ENCODE peak calls at places on chromosomes 7 and 10, in nine cellular contexts. M, D, G, Y, C, V, I, B and Z are unnamed samples.

GRCh38 chr10:90751107-90751997 is 106.5 kb downstream of the HTR7 start:
- DNase-seq in V (peak; percentile 12), M (peak; percentile 5), D (peak; percentile 17), B (peak; percentile 4), G (peak; percentile 28), C (peak; percentile 54), I (peak; percentile 46), Y (peak; percentile 32), Z (no peak)

GRCh38 chr10:71731791-71732190 is 12.2 kb upstream of the C10orf105 start:
- DNase-seq in Y (no peak), D (no peak), C (no peak), B (no peak), M (no peak), G (no peak), V (no peak), I (no peak), Z (no peak)

GRCh38 chr7:40057292-40057691 is 77.1 kb downstream of the MPLKIP start:
- DNase-seq in C (no peak), I (no peak), V (no peak), M (no peak), Y (peak; percentile 41), B (no peak), G (no peak), D (no peak), Z (peak; percentile 61)

GRCh38 chr7:42238709-42239395 is 1.8 kb upstream of the GLI3 start:
- DNase-seq in V (peak; percentile 73), Y (peak; percentile 90), M (no peak), I (peak; percentile 8), C (peak; percentile 28), D (no peak), B (no peak), G (no peak), Z (no peak)

GRCh38 chr7:17844514-17845196 is 95.6 kb downstream of the SNX13 start:
- DNase-seq in I (no peak), B (peak; percentile 47), G (no peak), V (no peak), C (no peak), D (no peak), M (no peak), Y (peak; percentile 51), Z (no peak)

GRCh38 chr7:3867847-3868246 is 566.8 kb downstream of the SDK1 start:
- DNase-seq in M (no peak), V (peak; percentile 58), I (no peak), D (no peak), Y (peak; percentile 74), C (no peak), G (no peak), B (no peak), Z (no peak)

GRCh38 chr7:118918556-118918955 is 694.1 kb downstream of the ANKRD7 start:
- DNase-seq in M (no peak), B (peak; percentile 26), I (peak; percentile 14), V (no peak), C (no peak), Y (peak; percentile 10), G (no peak), D (no peak), Z (no peak)

GRCh38 chr7:158683541-158683940 is 21.1 kb downstream of the NCAPG2 start:
- DNase-seq in B (no peak), I (no peak), Y (peak; percentile 60), C (no peak), G (no peak), M (no peak), D (no peak), V (peak; percentile 43), Z (no peak)

GRCh38 chr7:3953133-3953532 is 652.1 kb downstream of the SDK1 start:
- DNase-seq in C (no peak), I (no peak), B (no peak), G (no peak), Y (no peak), M (no peak), V (no peak), D (no peak), Z (no peak)

GRCh38 chr7:91397612-91398011 is 133.4 kb downstream of the FZD1 start:
- DNase-seq in D (no peak), V (no peak), I (no peak), C (no peak), B (no peak), Y (no peak), M (no peak), G (no peak), Z (no peak)

GRCh38 chr7:86968618-86969017 is 90.8 kb downstream of the ELAPOR2 start:
- DNase-seq in M (no peak), V (no peak), Y (no peak), D (no peak), B (peak; percentile 78), C (no peak), I (no peak), G (no peak), Z (no peak)

GRCh38 chr7:42661312-42661711 is 250.6 kb downstream of the C7orf25 start:
- DNase-seq in V (peak; percentile 87), B (no peak), I (no peak), D (no peak), M (no peak), G (no peak), Y (peak; percentile 71), C (no peak), Z (no peak)